ENCODE peak calls at places on chromosomes 5 and 9, in eight cellular contexts. One of them, this sample, is unnamed.

GRCh38 chr9:127182901-127183746 is 60.7 kb upstream of the ANGPTL2 start:
- DNase-seq in heart right ventricle: no peak
- DNase-seq in endothelial cell of umbilical vein: no peak
- DNase-seq in Peyer's patch: no peak
- DNase-seq in sigmoid colon: peak; percentile 57
- DNase-seq in right lobe of liver: no peak
- DNase-seq in Panc1: no peak
- DNase-seq in breast epithelium: peak; percentile 37
- DNase-seq in this sample: no peak

GRCh38 chr9:103431809-103432208 is 436.7 kb downstream of the CYLC2 start:
- DNase-seq in heart right ventricle: no peak
- DNase-seq in sigmoid colon: no peak
- DNase-seq in breast epithelium: no peak
- DNase-seq in endothelial cell of umbilical vein: no peak
- DNase-seq in Peyer's patch: no peak
- DNase-seq in Panc1: no peak
- DNase-seq in right lobe of liver: no peak
- DNase-seq in this sample: no peak

GRCh38 chr9:17116400-17116837 is 18.4 kb upstream of the CNTLN start:
- DNase-seq in breast epithelium: no peak
- DNase-seq in Panc1: no peak
- DNase-seq in endothelial cell of umbilical vein: peak; percentile 46
- DNase-seq in sigmoid colon: no peak
- DNase-seq in right lobe of liver: no peak
- DNase-seq in Peyer's patch: no peak
- DNase-seq in heart right ventricle: no peak
- DNase-seq in this sample: peak; percentile 25

GRCh38 chr5:157721159-157721558 is 10.1 kb upstream of the THG1L start:
- DNase-seq in right lobe of liver: no peak
- DNase-seq in breast epithelium: no peak
- DNase-seq in heart right ventricle: no peak
- DNase-seq in sigmoid colon: no peak
- DNase-seq in Panc1: no peak
- DNase-seq in Peyer's patch: no peak
- DNase-seq in endothelial cell of umbilical vein: no peak
- DNase-seq in this sample: no peak

GRCh38 chr5:112125910-112126309 is 293.2 kb downstream of the EPB41L4A start:
- DNase-seq in heart right ventricle: no peak
- DNase-seq in right lobe of liver: no peak
- DNase-seq in Panc1: no peak
- DNase-seq in sigmoid colon: no peak
- DNase-seq in Peyer's patch: no peak
- DNase-seq in endothelial cell of umbilical vein: no peak
- DNase-seq in breast epithelium: no peak
- DNase-seq in this sample: no peak

GRCh38 chr5:141637266-141637692 is 482 bp downstream of the RELL2 start:
- DNase-seq in Peyer's patch: peak; percentile 56
- DNase-seq in sigmoid colon: no peak
- DNase-seq in endothelial cell of umbilical vein: no peak
- DNase-seq in Panc1: no peak
- DNase-seq in breast epithelium: no peak
- DNase-seq in heart right ventricle: peak; percentile 42
- DNase-seq in right lobe of liver: no peak
- DNase-seq in this sample: no peak

GRCh38 chr9:90099262-90099982 is 494.6 kb downstream of the GADD45G start:
- DNase-seq in Panc1: peak; percentile 48
- DNase-seq in endothelial cell of umbilical vein: peak; percentile 2
- DNase-seq in breast epithelium: no peak
- DNase-seq in Peyer's patch: no peak
- DNase-seq in right lobe of liver: no peak
- DNase-seq in sigmoid colon: no peak
- DNase-seq in heart right ventricle: no peak
- DNase-seq in this sample: peak; percentile 12

GRCh38 chr5:111930905-111931461 is 174.0 kb upstream of the NREP start:
- DNase-seq in right lobe of liver: no peak
- DNase-seq in Panc1: no peak
- DNase-seq in breast epithelium: no peak
- DNase-seq in Peyer's patch: no peak
- DNase-seq in sigmoid colon: no peak
- DNase-seq in endothelial cell of umbilical vein: no peak
- DNase-seq in heart right ventricle: no peak
- DNase-seq in this sample: peak; percentile 89

GRCh38 chr9:114462791-114463190 is 42.5 kb downstream of the WHRN start:
- DNase-seq in endothelial cell of umbilical vein: no peak
- DNase-seq in Panc1: no peak
- DNase-seq in heart right ventricle: no peak
- DNase-seq in breast epithelium: no peak
- DNase-seq in Peyer's patch: no peak
- DNase-seq in sigmoid colon: no peak
- DNase-seq in right lobe of liver: no peak
- DNase-seq in this sample: no peak

GRCh38 chr9:132443951-132444615 is 34.1 kb downstream of the CFAP77 start:
- DNase-seq in Panc1: no peak
- DNase-seq in right lobe of liver: no peak
- DNase-seq in sigmoid colon: no peak
- DNase-seq in Peyer's patch: no peak
- DNase-seq in endothelial cell of umbilical vein: no peak
- DNase-seq in heart right ventricle: no peak
- DNase-seq in breast epithelium: no peak
- DNase-seq in this sample: no peak

GRCh38 chr5:83721878-83722779 is 1.5 kb upstream of the HAPLN1 start:
- DNase-seq in breast epithelium: no peak
- DNase-seq in sigmoid colon: peak; percentile 76
- DNase-seq in endothelial cell of umbilical vein: peak; percentile 71
- DNase-seq in Peyer's patch: no peak
- DNase-seq in heart right ventricle: peak; percentile 46
- DNase-seq in Panc1: no peak
- DNase-seq in right lobe of liver: peak; percentile 71
- DNase-seq in this sample: no peak

GRCh38 chr5:61673007-61673735 is 341.1 kb downstream of the ZSWIM6 start:
- DNase-seq in sigmoid colon: no peak
- DNase-seq in right lobe of liver: no peak
- DNase-seq in breast epithelium: no peak
- DNase-seq in Peyer's patch: no peak
- DNase-seq in Panc1: no peak
- DNase-seq in endothelial cell of umbilical vein: peak; percentile 28
- DNase-seq in heart right ventricle: no peak
- DNase-seq in this sample: peak; percentile 71

GRCh38 chr5:67425514-67425913 is 228.9 kb upstream of the CD180 start:
- DNase-seq in heart right ventricle: no peak
- DNase-seq in endothelial cell of umbilical vein: no peak
- DNase-seq in Panc1: no peak
- DNase-seq in right lobe of liver: no peak
- DNase-seq in sigmoid colon: no peak
- DNase-seq in breast epithelium: no peak
- DNase-seq in Peyer's patch: no peak
- DNase-seq in this sample: peak; percentile 39

GRCh38 chr5:82641362-82641988 is 363.3 kb upstream of the RPS23 start:
- DNase-seq in heart right ventricle: no peak
- DNase-seq in right lobe of liver: peak; percentile 41
- DNase-seq in Panc1: peak; percentile 57
- DNase-seq in sigmoid colon: peak; percentile 81
- DNase-seq in endothelial cell of umbilical vein: peak; percentile 81
- DNase-seq in breast epithelium: peak; percentile 61
- DNase-seq in Peyer's patch: no peak
- DNase-seq in this sample: peak; percentile 69

DNA sequence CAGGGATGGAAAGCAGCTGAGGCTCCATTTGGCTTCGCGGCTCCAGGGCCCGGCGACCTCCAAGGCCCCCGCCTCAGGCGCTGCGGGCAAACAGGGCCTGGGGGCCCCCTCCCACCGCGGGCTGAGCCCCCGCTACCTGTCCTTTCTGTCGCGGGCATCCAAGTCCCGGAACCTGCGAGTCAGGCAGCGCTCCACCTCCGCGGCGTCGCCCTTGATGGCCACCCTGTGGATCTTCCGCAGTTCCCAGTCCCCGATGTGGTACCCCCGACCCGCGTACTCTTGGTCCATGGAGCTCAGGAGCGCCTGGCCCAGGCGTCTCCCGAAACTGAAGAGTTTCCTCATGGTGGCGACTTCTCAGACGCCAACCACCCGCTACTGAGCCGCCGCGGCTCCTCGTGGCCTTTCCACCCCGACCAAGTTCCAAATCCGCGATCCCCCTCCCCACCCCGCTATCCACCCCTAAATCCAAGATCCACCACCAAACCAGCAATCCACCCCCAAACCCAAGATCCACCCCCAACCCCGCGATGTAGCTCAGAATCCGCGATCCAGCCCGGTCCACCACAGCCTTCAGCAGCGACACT is 86.5 kb upstream of the CCDC180 start:
- DNase-seq in right lobe of liver: no peak
- DNase-seq in breast epithelium: no peak
- DNase-seq in heart right ventricle: peak; percentile 10
- DNase-seq in endothelial cell of umbilical vein: no peak
- DNase-seq in Peyer's patch: no peak
- DNase-seq in sigmoid colon: no peak
- DNase-seq in Panc1: no peak
- DNase-seq in this sample: no peak
- H3K27me3 ChIP-seq in right lobe of liver: no peaks in the 10 kb centered on the region
- H3K27me3 ChIP-seq in breast epithelium: peaks cover 11% of the 10 kb centered on the region
- H3K27me3 ChIP-seq in heart right ventricle: peaks cover 74% of the 10 kb centered on the region
- H3K27me3 ChIP-seq in endothelial cell of umbilical vein: peaks cover 20% of the 10 kb centered on the region
- H3K27me3 ChIP-seq in Peyer's patch: no peaks in the 10 kb centered on the region
- H3K27me3 ChIP-seq in sigmoid colon: peaks cover 65% of the 10 kb centered on the region
- H3K27me3 ChIP-seq in Panc1: peaks cover 3% of the 10 kb centered on the region
- H3K27me3 ChIP-seq in this sample: peaks cover 71% of the 10 kb centered on the region

DNA sequence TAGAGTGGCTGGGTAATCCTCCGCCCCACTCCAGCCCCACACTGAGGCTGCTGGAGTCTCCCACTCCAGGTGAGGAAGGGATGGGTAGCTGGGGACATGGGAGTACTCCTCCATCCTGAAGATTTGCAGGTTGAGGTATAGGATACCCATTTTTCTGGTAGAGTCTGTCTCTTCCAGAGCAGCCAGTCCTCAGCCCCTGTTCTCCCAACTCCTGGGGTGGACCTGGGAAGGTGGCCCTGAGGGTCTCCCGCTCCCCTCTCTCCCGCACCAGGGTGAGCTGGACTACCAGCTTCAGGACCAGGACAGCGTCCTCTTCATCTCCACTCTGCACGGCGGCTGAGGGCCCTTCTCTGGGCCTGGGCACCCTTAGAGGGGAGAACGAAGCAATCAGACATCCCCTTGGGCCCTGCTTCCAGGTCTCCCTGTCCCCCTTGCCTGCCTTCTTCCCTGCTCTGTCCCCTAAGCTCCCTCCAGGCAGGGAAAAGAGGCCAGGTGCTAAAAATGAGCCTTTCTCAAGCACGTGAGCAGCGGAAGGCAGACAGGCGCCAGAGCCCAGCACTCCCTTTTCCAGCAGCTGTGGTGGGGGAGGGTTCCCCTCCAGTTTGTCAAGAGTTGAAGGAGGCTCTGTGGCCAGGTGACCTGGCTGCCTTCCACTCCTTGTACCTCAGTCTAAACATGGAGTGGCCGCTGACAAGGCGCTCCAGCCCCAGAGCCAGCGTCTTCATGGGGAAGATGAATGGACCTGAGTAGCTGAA is 18.4 kb downstream of the URM1 start:
- DNase-seq in Peyer's patch: no peak
- DNase-seq in heart right ventricle: no peak
- DNase-seq in breast epithelium: no peak
- DNase-seq in Panc1: no peak
- DNase-seq in endothelial cell of umbilical vein: no peak
- DNase-seq in sigmoid colon: no peak
- DNase-seq in right lobe of liver: no peak
- DNase-seq in this sample: no peak
- H3K4me1 ChIP-seq in Peyer's patch: no peaks in the 10 kb centered on the region
- H3K4me1 ChIP-seq in heart right ventricle: peaks cover 6% of the 10 kb centered on the region
- H3K4me1 ChIP-seq in breast epithelium: no peaks in the 10 kb centered on the region
- H3K4me1 ChIP-seq in Panc1: no peaks in the 10 kb centered on the region
- H3K4me1 ChIP-seq in endothelial cell of umbilical vein: no peaks in the 10 kb centered on the region
- H3K4me1 ChIP-seq in sigmoid colon: no peaks in the 10 kb centered on the region
- H3K4me1 ChIP-seq in right lobe of liver: no peaks in the 10 kb centered on the region
- H3K4me1 ChIP-seq in this sample: no peaks in the 10 kb centered on the region

DNA sequence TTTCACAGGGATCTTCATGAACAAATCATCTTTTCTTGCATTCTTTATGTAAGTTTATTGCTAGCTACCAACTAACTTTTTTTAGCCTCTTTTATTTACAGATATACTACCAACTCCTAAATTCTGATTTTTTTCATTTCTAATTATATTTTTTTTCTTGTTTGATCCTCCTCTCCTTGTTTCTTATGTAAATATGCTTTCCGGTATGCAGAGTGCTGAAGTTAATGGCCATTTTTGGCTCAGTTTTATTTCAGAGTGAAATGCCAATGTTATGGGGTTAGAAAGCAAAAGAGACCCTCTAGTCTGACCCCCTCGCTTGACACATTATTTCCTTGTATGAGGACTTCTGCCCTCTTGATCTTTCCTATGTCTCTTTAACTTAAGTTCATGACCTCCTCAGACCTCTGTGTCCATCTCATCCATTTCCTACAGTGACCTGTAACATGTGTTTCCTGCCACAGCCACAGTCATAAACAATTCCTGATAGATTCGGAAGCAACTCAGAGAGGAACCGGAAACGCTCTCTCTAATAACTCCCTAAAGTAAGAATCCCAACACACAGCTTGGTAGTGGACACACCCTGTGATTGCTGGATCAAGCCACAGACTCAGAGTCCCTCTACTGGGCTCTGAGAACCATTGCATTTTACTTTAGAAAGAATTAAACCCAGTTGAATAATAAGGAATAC is 42.9 kb upstream of the AFAP1L1 start:
- DNase-seq in Peyer's patch: no peak
- DNase-seq in breast epithelium: no peak
- DNase-seq in sigmoid colon: peak; percentile 67
- DNase-seq in Panc1: peak; percentile 38
- DNase-seq in endothelial cell of umbilical vein: peak; percentile 84
- DNase-seq in right lobe of liver: no peak
- DNase-seq in heart right ventricle: no peak
- DNase-seq in this sample: peak; percentile 81
- TF ChIP-seq CTCF in Peyer's patch: no peak
- TF ChIP-seq CTCF in breast epithelium: no peak
- TF ChIP-seq CTCF in sigmoid colon: peak; percentile 58
- TF ChIP-seq CTCF in Panc1: peak; percentile 78
- TF ChIP-seq CTCF in endothelial cell of umbilical vein: peak; percentile 64
- TF ChIP-seq CTCF in right lobe of liver: peak; percentile 61
- TF ChIP-seq CTCF in heart right ventricle: peak; percentile 69
- TF ChIP-seq CTCF in this sample: peak; percentile 95

DNA sequence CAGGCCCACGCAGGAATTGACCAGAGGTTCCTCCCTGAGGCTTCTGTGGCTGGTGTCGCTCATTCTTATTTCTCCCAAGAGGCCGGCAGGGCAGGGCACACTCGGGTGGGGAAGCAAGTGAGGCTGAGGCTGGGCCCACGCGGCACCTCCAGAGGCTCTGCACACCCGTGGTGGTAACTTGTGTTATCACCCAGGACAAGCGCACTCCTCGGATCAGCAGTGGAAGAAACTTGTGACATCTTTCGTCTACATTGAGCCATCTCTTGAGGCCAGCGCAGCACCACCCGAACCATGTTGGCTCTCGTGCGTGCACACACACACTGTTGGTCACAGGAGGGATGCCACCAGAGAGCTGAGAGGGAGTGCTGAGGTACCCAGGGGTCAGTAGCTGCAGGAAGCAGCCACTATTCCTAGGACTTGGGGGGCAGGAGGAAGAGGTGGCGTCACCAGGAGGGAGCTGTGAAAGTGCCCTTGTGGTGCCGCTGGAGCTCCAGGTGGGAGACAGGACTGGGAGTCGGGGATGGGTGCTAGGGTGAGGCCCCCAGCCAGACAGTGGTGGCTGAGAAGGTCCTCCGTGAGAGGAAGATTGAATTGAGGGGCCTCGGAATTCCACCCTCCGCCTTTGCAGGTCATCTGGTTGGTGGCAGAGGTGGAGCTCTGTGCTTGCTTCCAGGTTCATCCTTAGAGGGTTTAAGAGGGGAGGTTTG is 6.4 kb downstream of the NDUFS6 start:
- DNase-seq in right lobe of liver: no peak
- DNase-seq in heart right ventricle: no peak
- DNase-seq in breast epithelium: no peak
- DNase-seq in endothelial cell of umbilical vein: no peak
- DNase-seq in sigmoid colon: no peak
- DNase-seq in Panc1: no peak
- DNase-seq in Peyer's patch: no peak
- DNase-seq in this sample: no peak
- H3K27me3 ChIP-seq in right lobe of liver: no peaks in the 10 kb centered on the region
- H3K27me3 ChIP-seq in heart right ventricle: no peaks in the 10 kb centered on the region
- H3K27me3 ChIP-seq in breast epithelium: no peaks in the 10 kb centered on the region
- H3K27me3 ChIP-seq in endothelial cell of umbilical vein: no peaks in the 10 kb centered on the region
- H3K27me3 ChIP-seq in sigmoid colon: no peaks in the 10 kb centered on the region
- H3K27me3 ChIP-seq in Panc1: no peaks in the 10 kb centered on the region
- H3K27me3 ChIP-seq in Peyer's patch: no peaks in the 10 kb centered on the region
- H3K27me3 ChIP-seq in this sample: no peaks in the 10 kb centered on the region